ENCODE peak calls at places on chromosomes 5 and 9, in ten cellular contexts. H, W, N, Q, K, V, M, G, L and X are unnamed samples.

GRCh38 chr5:13354611-13355010 is 589.9 kb downstream of the DNAH5 start:
- DNase-seq in V (no peak), H (no peak), Q (no peak), N (peak; percentile 25), G (no peak), L (no peak), K (no peak), W (no peak), M (no peak), X (no peak)

GRCh38 chr9:16591092-16591491 is 279.4 kb downstream of the BNC2 start:
- DNase-seq in G (no peak), H (no peak), V (no peak), L (no peak), K (no peak), Q (no peak), N (no peak), M (no peak), W (no peak), X (no peak)

GRCh38 chr9:83182071-83182470 is 119.1 kb upstream of the RASEF start:
- DNase-seq in M (no peak), Q (no peak), K (no peak), V (no peak), H (no peak), L (no peak), G (no peak), N (no peak), W (no peak), X (no peak)

GRCh38 chr5:57719216-57719615 is 236.6 kb upstream of the ACTBL2 start:
- DNase-seq in H (no peak), G (no peak), N (no peak), K (no peak), Q (no peak), W (no peak), L (no peak), V (no peak), M (no peak), X (no peak)

GRCh38 chr5:72848474-72849428 is 32.3 kb downstream of the TNPO1 start:
- DNase-seq in W (peak; percentile 75), N (no peak), Q (no peak), M (peak; percentile 47), G (no peak), V (no peak), K (peak; percentile 73), H (peak; percentile 78), L (peak; percentile 14), X (peak; percentile 44)

GRCh38 chr5:76500633-76501393 is 97.7 kb downstream of the IQGAP2 start:
- DNase-seq in Q (no peak), G (no peak), M (no peak), N (peak; percentile 56), W (no peak), H (no peak), L (peak; percentile 7), K (no peak), V (no peak), X (peak; percentile 51)

GRCh38 chr5:112419050-112419595 is at the start of gene EPB41L4A:
- DNase-seq in N (no peak), M (peak; percentile 46), H (no peak), G (no peak), W (no peak), L (no peak), K (peak; percentile 43), Q (no peak), V (no peak), X (peak; percentile 8)

GRCh38 chr9:97697837-97698236 is 697 bp upstream of the XPA start:
- DNase-seq in K (no peak), V (no peak), Q (no peak), L (no peak), G (no peak), H (no peak), M (no peak), N (no peak), W (no peak), X (no peak)

GRCh38 chr5:40223884-40224402 is 455.8 kb upstream of the PTGER4 start:
- DNase-seq in W (no peak), Q (no peak), G (no peak), V (peak; percentile 88), K (no peak), L (peak; percentile 78), N (peak; percentile 76), M (no peak), H (no peak), X (peak; percentile 89)

GRCh38 chr9:117783828-117784227 is 79.6 kb downstream of the TLR4 start:
- DNase-seq in W (no peak), V (no peak), L (no peak), G (no peak), K (peak; percentile 40), N (no peak), M (no peak), H (peak; percentile 72), Q (no peak), X (no peak)

GRCh38 chr9:117779760-117780159 is 75.6 kb downstream of the TLR4 start:
- DNase-seq in W (no peak), V (no peak), L (no peak), G (no peak), K (no peak), N (no peak), H (no peak), M (no peak), Q (no peak), X (no peak)

GRCh38 chr9:117777823-117778222 is 73.6 kb downstream of the TLR4 start:
- DNase-seq in K (no peak), H (no peak), G (no peak), L (no peak), V (no peak), Q (no peak), M (peak; percentile 6), N (no peak), W (no peak), X (no peak)

GRCh38 chr9:117784996-117785395 is 80.8 kb downstream of the TLR4 start:
- DNase-seq in G (no peak), W (no peak), M (no peak), N (no peak), L (no peak), V (no peak), H (no peak), Q (no peak), K (no peak), X (no peak)

DNA sequence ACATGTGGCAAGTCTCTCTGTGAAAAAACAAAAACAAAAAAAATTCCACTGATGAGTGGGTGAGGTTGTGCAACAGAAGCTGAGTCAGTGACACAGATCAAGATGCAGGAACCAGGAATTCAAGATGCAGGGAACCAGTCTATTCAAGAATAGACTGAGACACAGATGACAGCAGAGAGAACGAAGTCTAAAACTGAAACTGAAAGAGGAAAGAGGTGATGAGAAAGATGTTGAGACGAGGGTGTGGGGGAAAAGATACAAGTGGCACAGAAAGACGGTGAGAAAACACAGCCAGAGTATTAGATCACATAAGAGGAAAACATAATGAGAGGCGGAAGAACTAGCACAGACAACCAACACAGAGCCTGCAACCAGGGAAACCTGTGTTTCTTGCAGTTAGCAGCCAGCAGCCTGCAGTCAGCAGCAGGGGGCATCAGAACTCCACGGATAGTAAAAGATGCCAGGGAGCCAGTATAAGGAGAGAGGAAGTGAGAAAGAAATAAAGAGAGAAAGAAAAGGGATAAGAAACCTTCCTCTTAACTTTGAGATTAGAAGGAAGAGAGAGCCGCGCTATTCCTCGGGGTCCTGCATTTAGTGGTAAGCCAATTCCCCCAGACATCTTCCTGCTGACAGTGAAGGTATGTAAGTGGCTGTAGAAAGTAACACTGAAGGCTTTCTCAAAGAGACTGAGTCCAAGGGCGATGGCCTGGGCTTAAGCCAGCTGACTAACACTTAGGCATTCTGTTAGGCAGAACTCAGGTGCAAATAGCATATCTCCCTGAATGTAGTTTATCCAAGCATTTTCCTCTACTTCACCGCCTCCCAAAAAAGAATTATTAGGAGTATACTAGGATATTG is 79.0 kb downstream of the TLR4 start:
- DNase-seq in V (no peak), H (peak; percentile 77), K (peak; percentile 63), L (peak; percentile 82), W (peak; percentile 86), G (peak; percentile 58), Q (no peak), M (peak; percentile 78), N (peak; percentile 84), X (peak; percentile 61)
- H3K4me3 ChIP-seq in V (peak overlapping the region; percentile 52), H (peak overlapping the region; percentile 38), K (peak overlapping the region; percentile 47), L (peak overlapping the region; percentile 58), W (peak overlapping the region; percentile 57), G (no peak overlapping the region), Q (no peak overlapping the region), M (peak overlapping the region; percentile 58), N (peak overlapping the region; percentile 69), X (peak overlapping the region; percentile 53)

GRCh38 chr5:119345861-119346260 is 10.0 kb upstream of the TNFAIP8 start:
- DNase-seq in M (no peak), W (no peak), N (no peak), G (no peak), Q (no peak), L (no peak), V (no peak), K (no peak), H (no peak), X (no peak)
- H3K4me3 ChIP-seq in M (no peak overlapping the region), W (no peak overlapping the region), N (no peak overlapping the region), G (no peak overlapping the region), Q (no peak overlapping the region), L (no peak overlapping the region), V (no peak overlapping the region), K (no peak overlapping the region), H (peak overlapping the region; percentile 39), X (no peak overlapping the region)

GRCh38 chr5:174159327-174160247 is 114.1 kb downstream of the NSG2 start:
- DNase-seq in Q (peak; percentile 91), M (no peak), N (no peak), W (peak; percentile 58), G (no peak), H (no peak), K (no peak), V (peak; percentile 12), L (peak; percentile 14), X (peak; percentile 83)
- H3K4me3 ChIP-seq in Q (no peak overlapping the region), M (no peak overlapping the region), N (no peak overlapping the region), W (no peak overlapping the region), G (no peak overlapping the region), H (no peak overlapping the region), K (no peak overlapping the region), V (no peak overlapping the region), L (no peak overlapping the region), X (no peak overlapping the region)

GRCh38 chr5:33850100-33850594 is 41.6 kb downstream of the ADAMTS12 start:
- DNase-seq in V (no peak), N (peak; percentile 50), L (peak; percentile 77), G (no peak), Q (no peak), M (no peak), W (no peak), K (no peak), H (no peak), X (peak; percentile 68)

GRCh38 chr5:33852327-33852726 is 39.5 kb downstream of the ADAMTS12 start:
- DNase-seq in K (no peak), N (peak; percentile 63), L (no peak), M (no peak), Q (no peak), W (no peak), V (no peak), H (no peak), G (no peak), X (peak; percentile 64)

GRCh38 chr5:33855396-33855795 is 36.4 kb downstream of the ADAMTS12 start:
- DNase-seq in W (no peak), V (no peak), G (no peak), Q (no peak), H (no peak), M (no peak), L (no peak), N (no peak), K (no peak), X (no peak)

GRCh38 chr5:33854733-33855151 is 37.0 kb downstream of the ADAMTS12 start:
- DNase-seq in K (no peak), H (no peak), Q (no peak), G (no peak), L (peak; percentile 95), W (no peak), M (peak; percentile 7), V (peak; percentile 37), N (peak; percentile 82), X (peak; percentile 71)

GRCh38 chr5:33852837-33853236 is 39.0 kb downstream of the ADAMTS12 start:
- DNase-seq in Q (no peak), L (no peak), G (no peak), W (no peak), H (no peak), V (no peak), N (no peak), M (no peak), K (no peak), X (no peak)
- H3K4me3 ChIP-seq in Q (no peak overlapping the region), L (no peak overlapping the region), G (no peak overlapping the region), W (no peak overlapping the region), H (no peak overlapping the region), V (no peak overlapping the region), N (no peak overlapping the region), M (peak overlapping the region; percentile 17), K (no peak overlapping the region), X (no peak overlapping the region)